ENCODE peak calls at places on chromosomes 13 and 19, in four cellular contexts. One of them, this sample, is unnamed.

GRCh38 chr19:3975637-3976087 is 4.8 kb upstream of the DAPK3 start:
- DNase-seq in PC-3: no peak
- DNase-seq in HCT116: no peak
- DNase-seq in thoracic aorta: no peak
- DNase-seq in this sample: no peak

GRCh38 chr19:38003427-38004099 is 96.6 kb downstream of the SIPA1L3 start:
- DNase-seq in PC-3: peak; percentile 94
- DNase-seq in HCT116: no peak
- DNase-seq in thoracic aorta: peak; percentile 28
- DNase-seq in this sample: peak; percentile 59

GRCh38 chr19:1058112-1058511 is 8.9 kb upstream of the ARHGAP45 start:
- DNase-seq in PC-3: no peak
- DNase-seq in HCT116: no peak
- DNase-seq in thoracic aorta: no peak
- DNase-seq in this sample: no peak

GRCh38 chr13:43387880-43388279 is 364.5 kb downstream of the DNAJC15 start:
- DNase-seq in PC-3: no peak
- DNase-seq in HCT116: no peak
- DNase-seq in thoracic aorta: no peak
- DNase-seq in this sample: no peak

GRCh38 chr13:91381371-91381770 is 17.1 kb upstream of the GPC5 start:
- DNase-seq in PC-3: peak; percentile 26
- DNase-seq in HCT116: no peak
- DNase-seq in thoracic aorta: no peak
- DNase-seq in this sample: no peak

GRCh38 chr19:45757696-45758095 is 11.4 kb downstream of the SIX5 start:
- DNase-seq in PC-3: no peak
- DNase-seq in HCT116: no peak
- DNase-seq in thoracic aorta: no peak
- DNase-seq in this sample: no peak

GRCh38 chr19:6769006-6769637 is 1.9 kb upstream of the SH2D3A start:
- DNase-seq in PC-3: peak; percentile 38
- DNase-seq in HCT116: no peak
- DNase-seq in thoracic aorta: no peak
- DNase-seq in this sample: no peak

GRCh38 chr19:6718741-6719539 is 1.5 kb downstream of the C3 start:
- DNase-seq in PC-3: peak; percentile 48
- DNase-seq in HCT116: peak; percentile 79
- DNase-seq in thoracic aorta: no peak
- DNase-seq in this sample: no peak

GRCh38 chr13:95437561-95437960 is 115.0 kb upstream of the CLDN10 start:
- DNase-seq in PC-3: no peak
- DNase-seq in HCT116: no peak
- DNase-seq in thoracic aorta: no peak
- DNase-seq in this sample: no peak

GRCh38 chr19:1068111-1069001 is 1.4 kb downstream of the ARHGAP45 start:
- DNase-seq in PC-3: no peak
- DNase-seq in HCT116: no peak
- DNase-seq in thoracic aorta: no peak
- DNase-seq in this sample: no peak

GRCh38 chr19:39160523-39160861 is 34.9 kb downstream of the PAK4 start:
- DNase-seq in PC-3: peak; percentile 58
- DNase-seq in HCT116: no peak
- DNase-seq in thoracic aorta: peak; percentile 30
- DNase-seq in this sample: no peak

GRCh38 chr19:47351545-47351944 is 2.4 kb downstream of the DHX34 start:
- DNase-seq in PC-3: peak; percentile 37
- DNase-seq in HCT116: peak; percentile 41
- DNase-seq in thoracic aorta: no peak
- DNase-seq in this sample: no peak

GRCh38 chr19:30861896-30862295 is 487.3 kb downstream of the TSHZ3 start:
- DNase-seq in PC-3: no peak
- DNase-seq in HCT116: no peak
- DNase-seq in thoracic aorta: no peak
- DNase-seq in this sample: no peak

GRCh38 chr19:49533551-49534488 is 6.0 kb downstream of the RCN3 start:
- DNase-seq in PC-3: peak; percentile 68
- DNase-seq in HCT116: no peak
- DNase-seq in thoracic aorta: no peak
- DNase-seq in this sample: no peak

GRCh38 chr19:35013047-35013819 is 13.1 kb downstream of the GRAMD1A start:
- DNase-seq in PC-3: peak; percentile 36
- DNase-seq in HCT116: no peak
- DNase-seq in thoracic aorta: peak; percentile 46
- DNase-seq in this sample: no peak
- H3K36me3 ChIP-seq in PC-3: no peaks in the 10 kb centered on the region
- H3K36me3 ChIP-seq in HCT116: peaks cover 23% of the 10 kb centered on the region
- H3K36me3 ChIP-seq in thoracic aorta: peaks cover 58% of the 10 kb centered on the region
- H3K36me3 ChIP-seq in this sample: peaks cover 1% of the 10 kb centered on the region

GRCh38 chr19:55146648-55147218 is 2.3 kb downstream of the TNNT1 start:
- DNase-seq in PC-3: peak; percentile 84
- DNase-seq in HCT116: peak; percentile 61
- DNase-seq in thoracic aorta: no peak
- DNase-seq in this sample: no peak
- H3K4me3 ChIP-seq in PC-3: peak overlapping the region; percentile 76
- H3K4me3 ChIP-seq in HCT116: peak overlapping the region; percentile 69
- H3K4me3 ChIP-seq in thoracic aorta: no peak overlapping the region
- H3K4me3 ChIP-seq in this sample: peak overlapping the region; percentile 19

GRCh38 chr19:55443045-55443823 is at the start of gene SHISA7:
- DNase-seq in PC-3: peak; percentile 23
- DNase-seq in HCT116: no peak
- DNase-seq in thoracic aorta: no peak
- DNase-seq in this sample: no peak
- TF ChIP-seq CTCF in PC-3: no peak
- TF ChIP-seq CTCF in HCT116: no peak
- TF ChIP-seq CTCF in thoracic aorta: no peak
- TF ChIP-seq CTCF in this sample: no peak

GRCh38 chr13:113511361-113511760 is 20.9 kb upstream of the DCUN1D2 start:
- DNase-seq in PC-3: no peak
- DNase-seq in HCT116: no peak
- DNase-seq in thoracic aorta: no peak
- DNase-seq in this sample: no peak
- H3K36me3 ChIP-seq in PC-3: peaks cover 2% of the 10 kb centered on the region
- H3K36me3 ChIP-seq in HCT116: peaks cover 6% of the 10 kb centered on the region
- H3K36me3 ChIP-seq in thoracic aorta: peaks cover 41% of the 10 kb centered on the region
- H3K36me3 ChIP-seq in this sample: peaks cover 2% of the 10 kb centered on the region

GRCh38 chr13:35469781-35470380 is 6.6 kb downstream of the MAB21L1 start:
- DNase-seq in PC-3: no peak
- DNase-seq in HCT116: no peak
- DNase-seq in thoracic aorta: no peak
- DNase-seq in this sample: no peak

GRCh38 chr13:35474551-35474950 is 1.9 kb downstream of the MAB21L1 start:
- DNase-seq in PC-3: no peak
- DNase-seq in HCT116: no peak
- DNase-seq in thoracic aorta: no peak
- DNase-seq in this sample: no peak

GRCh38 chr13:35470671-35471465 is 5.6 kb downstream of the MAB21L1 start:
- DNase-seq in PC-3: no peak
- DNase-seq in HCT116: no peak
- DNase-seq in thoracic aorta: no peak
- DNase-seq in this sample: no peak

GRCh38 chr13:35471466-35472307 is 4.8 kb downstream of the MAB21L1 start:
- DNase-seq in PC-3: no peak
- DNase-seq in HCT116: no peak
- DNase-seq in thoracic aorta: no peak
- DNase-seq in this sample: no peak

GRCh38 chr13:35472308-35473008 is 4.0 kb downstream of the MAB21L1 start:
- DNase-seq in PC-3: no peak
- DNase-seq in HCT116: no peak
- DNase-seq in thoracic aorta: no peak
- DNase-seq in this sample: no peak
- H3K4me3 ChIP-seq in PC-3: no peak overlapping the region
- H3K4me3 ChIP-seq in HCT116: no peak overlapping the region
- H3K4me3 ChIP-seq in thoracic aorta: no peak overlapping the region
- H3K4me3 ChIP-seq in this sample: no peak overlapping the region

This sample was measured in kidney epithelial cell.